ENCODE peak calls at places on chromosomes 11 and 22, in six cellular contexts. Z is H1, C is mesendoderm, P is IMR-90, Q is mesenchymal stem cell, J is H9. Y is an unnamed sample.

GRCh38 chr11:95450547-95451123 is 219.6 kb upstream of the SESN3 start:
- DNase-seq in Z (no peak), C (peak), P (peak), Q (peak), J (no peak), Y (no peak)

GRCh38 chr11:23123766-23124165 is 263.5 kb upstream of the CCDC179 start:
- DNase-seq in Z (no peak), C (no peak), P (peak), Q (peak), J (no peak), Y (no peak)

GRCh38 chr22:38205261-38206128 is 3.7 kb downstream of the MAFF start:
- DNase-seq in Z (no peak), C (no peak), P (peak), Q (peak), J (peak), Y (no peak)

GRCh38 chr22:38699784-38700183 is 959 bp downstream of the JOSD1 start:
- DNase-seq in Z (no peak), C (peak), P (peak), Q (peak), J (no peak), Y (no peak)

GRCh38 chr11:2589538-2589934 is 110.3 kb downstream of the KCNQ1OT1 start:
- DNase-seq in Z (no peak), C (no peak), P (no peak), Q (no peak), J (peak), Y (no peak)

GRCh38 chr11:117134431-117134830 is 9.7 kb upstream of the PAFAH1B2 start:
- DNase-seq in Z (no peak), C (no peak), P (no peak), Q (no peak), J (no peak), Y (no peak)

GRCh38 chr11:61045271-61045670 is 57.0 kb upstream of the CD5 start:
- DNase-seq in Z (no peak), C (no peak), P (no peak), Q (no peak), J (no peak), Y (no peak)

GRCh38 chr11:123640029-123640428 is 14.4 kb downstream of the SCN3B start:
- DNase-seq in Z (no peak), C (no peak), P (no peak), Q (no peak), J (no peak), Y (no peak)

GRCh38 chr22:32103648-32104326 is 55.3 kb downstream of the C22orf42 start:
- DNase-seq in Z (no peak), C (no peak), P (peak), Q (peak), J (no peak), Y (no peak)

GRCh38 chr11:117932987-117933386 is 3.8 kb upstream of the TMPRSS13 start:
- DNase-seq in Z (no peak), C (no peak), P (no peak), Q (no peak), J (peak), Y (no peak)

GRCh38 chr11:27183672-27184457 is 143.2 kb downstream of the BBOX1 start:
- DNase-seq in Z (no peak), C (peak), P (peak), Q (peak), J (no peak), Y (peak)

GRCh38 chr11:34199525-34199924 is 94.1 kb downstream of the NAT10 start:
- DNase-seq in Z (no peak), C (no peak), P (no peak), Q (no peak), J (no peak), Y (no peak)

GRCh38 chr22:23569716-23570115 is 10.4 kb downstream of the IGLL1 start:
- DNase-seq in Z (no peak), C (no peak), P (no peak), Q (no peak), J (no peak), Y (no peak)

GRCh38 chr22:37037669-37038068 is 13.9 kb upstream of the KCTD17 start:
- DNase-seq in Z (no peak), C (no peak), P (no peak), Q (no peak), J (no peak), Y (no peak)

GRCh38 chr22:24187731-24188644 is 6.7 kb downstream of the SUSD2 start:
- DNase-seq in Z (no peak), C (no peak), P (no peak), Q (no peak), J (no peak), Y (no peak)

GRCh38 chr11:11589385-11589890 is 32.4 kb downstream of the GALNT18 start:
- DNase-seq in Z (no peak), C (peak), P (no peak), Q (no peak), J (no peak), Y (no peak)

GRCh38 chr22:17774928-17775675 is 833 bp upstream of the BID start:
- DNase-seq in Z (no peak), C (no peak), P (no peak), Q (no peak), J (no peak), Y (no peak)

GRCh38 chr11:102172127-102172848 is 62.0 kb downstream of the YAP1 start:
- DNase-seq in Z (no peak), C (no peak), P (peak), Q (peak), J (no peak), Y (no peak)

GRCh38 chr11:95338430-95338991 is 107.5 kb upstream of the SESN3 start:
- DNase-seq in Z (no peak), C (no peak), P (peak), Q (peak), J (no peak), Y (no peak)

GRCh38 chr11:72591785-72592490 is 82.3 kb downstream of the PDE2A start:
- DNase-seq in Z (no peak), C (no peak), P (no peak), Q (no peak), J (no peak), Y (no peak)

GRCh38 chr11:88315981-88316441 is 21.5 kb downstream of the CTSC start:
- DNase-seq in Z (no peak), C (no peak), P (no peak), Q (no peak), J (no peak), Y (no peak)

GRCh38 chr22:23903328-23903971 is 9.3 kb downstream of the MIF start:
- DNase-seq in Z (no peak), C (no peak), P (peak), Q (no peak), J (no peak), Y (no peak)

GRCh38 chr11:11588243-11588642 is 33.6 kb downstream of the GALNT18 start:
- DNase-seq in Z (no peak), C (no peak), P (no peak), Q (no peak), J (no peak), Y (no peak)

GRCh38 chr11:43989162-43989961 is 46.9 kb downstream of the C11orf96 start:
- DNase-seq in Z (no peak), C (peak), P (no peak), Q (peak), J (peak), Y (no peak)

GRCh38 chr11:130102457-130103249 is 33.0 kb downstream of the APLP2 start:
- DNase-seq in Z (no peak), C (peak), P (no peak), Q (no peak), J (no peak), Y (no peak)

GRCh38 chr22:30245985-30246901 is at the start of gene LIF:
- DNase-seq in Z (no peak), C (peak), P (peak), Q (peak), J (peak), Y (no peak)

GRCh38 chr11:34680918-34681554 is 60.1 kb downstream of the EHF start:
- DNase-seq in Z (peak), C (peak), P (peak), Q (peak), J (no peak), Y (no peak)

GRCh38 chr11:72239849-72240460 is 4.0 kb downstream of the PHOX2A start:
- DNase-seq in Z (no peak), C (peak), P (no peak), Q (no peak), J (peak), Y (no peak)

DNA sequence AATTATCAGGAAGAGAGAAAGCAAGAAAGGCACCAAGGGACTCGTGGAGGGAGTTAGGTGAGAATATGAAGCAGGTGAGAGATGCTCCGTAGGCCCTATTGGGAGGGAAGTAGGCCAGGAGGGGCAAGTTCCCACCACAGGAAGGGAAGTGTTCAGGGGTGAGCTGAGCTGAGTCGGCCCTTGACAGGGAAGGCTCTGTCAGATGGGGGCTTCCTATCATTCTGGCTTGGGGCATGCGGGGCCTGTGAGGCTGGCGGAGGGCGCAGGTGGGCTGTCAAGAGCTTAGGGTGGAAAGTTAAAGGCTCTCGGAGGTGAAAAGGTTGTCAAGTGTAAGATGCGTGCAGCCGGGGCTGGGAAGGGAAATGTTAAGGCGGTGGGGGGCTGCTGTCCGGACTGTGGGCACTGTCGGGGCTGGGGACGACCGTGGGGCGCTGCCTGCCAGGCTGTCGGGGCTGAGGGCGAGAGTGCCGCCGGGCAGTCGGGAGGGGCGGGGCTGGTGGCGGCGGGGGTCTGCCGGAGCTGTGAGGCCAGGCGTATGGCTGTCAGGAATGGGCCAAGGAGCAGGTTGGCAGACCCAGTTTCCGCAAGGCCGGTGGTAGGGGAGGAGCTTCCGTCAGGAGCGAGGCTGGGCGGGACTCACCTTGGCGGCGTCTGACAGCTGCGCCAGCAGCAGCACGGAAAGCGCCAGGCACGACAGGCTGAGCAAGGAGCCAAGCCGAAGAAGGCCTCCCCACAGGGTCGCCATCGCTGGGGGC is 496 bp downstream of the TMEM9B start:
- DNase-seq in Z (peak), C (peak), P (no peak), Q (no peak), J (peak), Y (no peak)
- H3K23ac ChIP-seq in Z (no peak), C (no peak), P (peak), Q (no peak), J (no peak), Y (peak)

GRCh38 chr11:62539238-62539925 is 7.2 kb downstream of the AHNAK start:
- DNase-seq in Z (no peak), C (no peak), P (peak), Q (peak), J (no peak), Y (no peak)
- H3K27ac ChIP-seq in Z (no peak), C (no peak), P (peak), Q (peak), J (no peak), Y (no peak)

GRCh38 chr22:35821654-35822053 is 104.0 kb downstream of the APOL5 start:
- DNase-seq in Z (no peak), C (peak), P (no peak), Q (no peak), J (no peak), Y (no peak)
- H3K23ac ChIP-seq in Z (no peak), C (no peak), P (no peak), Q (no peak), J (no peak), Y (no peak)

GRCh38 chr11:67312187-67313021 is 9.1 kb downstream of the SSH3 start:
- DNase-seq in Z (no peak), C (no peak), P (no peak), Q (no peak), J (no peak), Y (no peak)

GRCh38 chr11:67314218-67314617 is 10.9 kb downstream of the SSH3 start:
- DNase-seq in Z (no peak), C (no peak), P (no peak), Q (no peak), J (no peak), Y (no peak)

GRCh38 chr11:67311556-67312082 is 8.3 kb downstream of the SSH3 start:
- DNase-seq in Z (no peak), C (no peak), P (no peak), Q (no peak), J (no peak), Y (no peak)

GRCh38 chr11:67315325-67315909 is 12.1 kb downstream of the SSH3 start:
- DNase-seq in Z (no peak), C (no peak), P (no peak), Q (no peak), J (no peak), Y (no peak)

DNA sequence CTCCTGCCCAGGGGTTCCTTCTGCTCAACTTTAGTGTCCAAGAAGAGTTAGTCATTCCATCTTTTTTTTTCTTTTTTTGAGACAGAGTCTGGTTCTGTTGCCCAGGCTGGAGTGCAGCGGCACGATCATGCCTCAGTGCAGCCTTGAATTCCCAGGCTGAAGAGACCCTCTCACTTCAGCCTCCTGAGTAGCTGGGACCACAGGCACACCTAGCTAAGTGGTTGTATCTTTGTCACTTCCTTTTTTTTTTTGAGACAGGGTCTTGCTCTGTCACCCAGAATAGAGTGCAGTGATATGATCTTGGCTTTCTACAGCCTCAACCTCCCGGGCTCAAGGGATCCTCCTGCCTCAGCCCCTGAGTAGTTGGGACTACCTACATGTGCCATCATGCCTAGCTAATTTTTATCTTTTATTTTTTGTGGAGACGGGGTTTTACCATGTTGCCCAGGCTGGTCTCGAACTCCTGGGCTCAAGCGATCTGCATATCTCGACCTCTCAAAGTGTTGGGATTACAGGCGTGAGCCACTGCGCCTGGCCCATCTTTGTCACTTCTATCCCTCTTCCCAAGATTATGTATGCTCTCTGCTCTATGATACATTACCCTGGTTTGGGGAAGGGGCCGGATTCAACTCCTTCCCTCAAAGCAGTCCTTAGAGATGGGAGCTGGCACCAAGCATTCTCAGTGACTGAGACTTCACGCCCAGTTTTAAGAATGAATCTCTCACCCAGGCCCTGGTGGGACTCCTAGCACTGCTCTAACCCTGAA is 10.0 kb downstream of the SSH3 start:
- DNase-seq in Z (no peak), C (no peak), P (no peak), Q (no peak), J (no peak), Y (no peak)
- H3K27ac ChIP-seq in Z (no peak), C (no peak), P (no peak), Q (no peak), J (no peak), Y (no peak)

DNA sequence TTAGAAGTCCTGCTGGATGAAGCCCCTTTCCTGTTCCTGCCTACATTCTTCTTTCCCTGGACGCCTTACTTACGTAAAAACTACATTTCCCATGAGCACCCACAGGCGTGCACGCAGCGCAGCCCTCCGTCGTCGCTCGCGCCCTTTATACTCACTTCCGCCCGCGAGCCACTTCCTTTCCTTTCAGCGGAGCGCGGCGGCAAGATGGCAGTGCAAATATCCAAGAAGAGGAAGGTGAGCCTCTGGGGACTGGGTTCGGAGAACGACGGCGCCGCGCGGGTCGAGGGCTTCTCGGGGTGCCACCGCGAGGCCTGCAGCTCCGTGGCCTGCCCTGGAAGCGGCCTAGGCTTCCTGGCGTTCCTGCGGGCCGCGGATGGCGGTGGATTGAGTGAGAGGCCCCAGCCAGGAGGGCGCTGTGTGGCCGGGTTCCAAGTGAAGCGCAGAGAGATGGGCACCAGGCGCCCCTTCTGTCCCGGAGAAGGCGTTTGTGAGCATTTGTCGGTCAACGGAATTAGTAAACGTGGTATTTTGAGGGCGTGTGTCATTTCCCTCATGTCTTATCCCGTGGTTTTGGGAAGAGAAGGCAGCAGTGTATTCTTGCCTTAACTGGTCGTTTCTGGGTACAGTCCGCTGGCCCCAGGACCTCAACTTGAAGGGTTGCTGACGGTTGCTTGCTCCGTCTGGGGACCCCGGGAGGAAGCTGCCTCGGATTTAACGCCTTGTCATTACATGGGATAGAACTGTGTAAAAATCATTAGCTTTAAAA is at the start of gene RPS3:
- DNase-seq in Z (peak), C (peak), P (peak), Q (peak), J (peak), Y (peak)
- H3K23ac ChIP-seq in Z (no peak), C (peak), P (peak), Q (peak), J (no peak), Y (peak)

DNA sequence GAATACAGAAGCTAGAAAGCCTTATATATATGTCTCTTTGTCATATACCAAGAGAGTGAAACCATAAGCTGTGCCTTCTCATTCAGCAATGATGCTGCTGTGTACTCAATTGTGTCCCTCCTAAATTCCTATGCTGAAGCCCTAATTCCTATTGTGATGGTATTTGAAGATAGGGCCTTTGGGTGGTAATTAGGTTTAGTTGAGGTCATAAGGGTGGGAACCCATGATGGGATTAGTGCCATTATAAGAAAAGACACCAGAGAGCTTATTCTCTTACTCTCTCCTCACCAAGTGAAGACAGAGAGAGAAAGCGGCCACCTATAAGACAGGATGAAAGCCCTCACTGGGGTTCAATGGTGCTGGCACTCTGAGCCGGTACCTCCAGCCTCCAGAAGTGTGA is 1191.3 kb upstream of the TENM4 start:
- DNase-seq in Z (no peak), C (peak), P (no peak), Q (no peak), J (no peak), Y (no peak)
- H3K27ac ChIP-seq in Z (no peak), C (no peak), P (no peak), Q (no peak), J (no peak), Y (no peak)

GRCh38 chr11:67601098-67601497 is 5.6 kb upstream of the NDUFV1 start:
- DNase-seq in Z (no peak), C (no peak), P (no peak), Q (no peak), J (no peak), Y (no peak)
- H3K23ac ChIP-seq in Z (no peak), C (no peak), P (no peak), Q (no peak), J (no peak), Y (no peak)

Y was measured in neuronal stem cell.